ENCODE peak calls at places on chromosomes 5 and 9, in eight cellular contexts. A is upper lobe of left lung, R is K562, L is HepG2, X is Panc1, M is HCT116, F is GM12878, K is GM23338. S is an unnamed sample.

GRCh38 chr5:168798065-168799023 is 219.2 kb upstream of the PANK3 start:
- ATAC-seq in X (no peak), K (no peak), R (no peak), A (no peak), F (no peak), L (no peak), M (no peak), S (no peak)

GRCh38 chr5:169195601-169196000 is 105.3 kb downstream of the SLIT3 start:
- ATAC-seq in L (no peak), F (no peak), X (no peak), A (no peak), M (no peak), R (no peak), K (no peak), S (no peak)

GRCh38 chr9:97723819-97724218 is 26.7 kb upstream of the XPA start:
- ATAC-seq in L (no peak), A (no peak), R (no peak), M (no peak), F (no peak), X (no peak), K (no peak), S (no peak)

GRCh38 chr5:133398646-133399081 is 213.7 kb downstream of the FSTL4 start:
- ATAC-seq in F (peak), K (no peak), R (no peak), X (no peak), M (no peak), L (no peak), A (no peak), S (no peak)

GRCh38 chr5:151755383-151755782 is 3.0 kb downstream of the ATOX1 start:
- ATAC-seq in K (no peak), M (no peak), A (no peak), X (no peak), L (peak), R (no peak), F (peak), S (no peak)

GRCh38 chr9:5650356-5651105 is 21.6 kb downstream of the RIC1 start:
- ATAC-seq in L (peak), R (no peak), F (peak), X (no peak), A (no peak), K (peak), M (no peak), S (no peak)

GRCh38 chr5:157033071-157033583 is 25.8 kb downstream of the HAVCR1 start:
- ATAC-seq in R (no peak), X (no peak), M (no peak), F (no peak), K (no peak), L (no peak), A (no peak), S (no peak)

GRCh38 chr5:42404366-42404765 is 18.9 kb upstream of the GHR start:
- ATAC-seq in X (no peak), F (no peak), M (no peak), A (no peak), R (no peak), K (no peak), L (no peak), S (no peak)

GRCh38 chr5:74766348-74766886 is 500 bp downstream of the GFM2 start:
- ATAC-seq in A (peak), L (peak), K (peak), X (no peak), F (peak), M (peak), R (peak), S (peak)

GRCh38 chr5:151094054-151094858 is 13.4 kb upstream of the TNIP1 start:
- ATAC-seq in X (peak), K (no peak), M (no peak), R (no peak), F (peak), L (peak), A (peak), S (peak)

GRCh38 chr5:10885026-10885425 is 124.0 kb upstream of the DAP start:
- ATAC-seq in A (no peak), R (no peak), F (no peak), K (no peak), X (no peak), M (no peak), L (no peak), S (no peak)

GRCh38 chr5:123444016-123444415 is 20.8 kb upstream of the CEP120 start:
- ATAC-seq in L (no peak), A (no peak), K (no peak), X (no peak), R (no peak), F (no peak), M (no peak), S (no peak)

GRCh38 chr9:97632406-97632991 is 669 bp downstream of the TSTD2 start:
- ATAC-seq in F (peak), M (peak), A (peak), L (peak), R (peak), K (peak), X (peak), S (peak)

GRCh38 chr5:67659288-67659687 is 462.7 kb upstream of the CD180 start:
- ATAC-seq in M (no peak), X (no peak), R (no peak), A (peak), L (no peak), K (no peak), F (no peak), S (peak)

GRCh38 chr9:111909444-111909843 is 12.8 kb downstream of the UGCG start:
- ATAC-seq in F (peak), L (no peak), M (no peak), X (peak), R (peak), A (no peak), K (no peak), S (no peak)

GRCh38 chr9:123637596-123637939 is 281.6 kb downstream of the CRB2 start:
- ATAC-seq in X (no peak), K (no peak), M (no peak), R (no peak), L (no peak), A (no peak), F (peak), S (no peak)

GRCh38 chr5:170277953-170278352 is 19.6 kb downstream of the LCP2 start:
- ATAC-seq in M (no peak), L (no peak), R (no peak), X (no peak), F (peak), K (no peak), A (no peak), S (no peak)

GRCh38 chr5:140570058-140570457 is 5.4 kb downstream of the SLC35A4 start:
- ATAC-seq in R (no peak), L (no peak), K (no peak), A (no peak), M (no peak), F (no peak), X (no peak), S (no peak)

GRCh38 chr5:172172912-172173591 is 15.0 kb downstream of the STK10 start:
- ATAC-seq in A (no peak), M (no peak), L (no peak), K (no peak), F (no peak), X (peak), R (no peak), S (no peak)

GRCh38 chr5:54440456-54440893 is 15.0 kb upstream of the HSPB3 start:
- ATAC-seq in R (peak), X (no peak), L (no peak), F (peak), A (no peak), M (no peak), K (no peak), S (no peak)

GRCh38 chr5:664343-664993 is 28.7 kb downstream of the TPPP start:
- ATAC-seq in K (no peak), L (no peak), M (no peak), R (no peak), A (no peak), F (no peak), X (peak), S (no peak)

GRCh38 chr5:38124321-38124720 is 134.0 kb upstream of the EGFLAM start:
- ATAC-seq in A (no peak), M (no peak), K (no peak), L (no peak), R (no peak), X (no peak), F (no peak), S (no peak)

GRCh38 chr5:111853748-111854147 is 96.8 kb upstream of the NREP start:
- ATAC-seq in X (no peak), R (no peak), L (no peak), M (no peak), K (no peak), F (peak), A (no peak), S (no peak)

GRCh38 chr5:149732500-149733128 is 2.5 kb downstream of the PPARGC1B start:
- ATAC-seq in F (no peak), R (peak), L (peak), K (peak), X (peak), A (peak), M (no peak), S (peak)

GRCh38 chr9:79584655-79584982 is 12.9 kb downstream of the TLE4 start:
- ATAC-seq in L (no peak), R (no peak), K (no peak), M (no peak), X (no peak), F (peak), A (peak), S (no peak)

GRCh38 chr5:137470111-137470920 is 28.8 kb downstream of the SPOCK1 start:
- ATAC-seq in K (no peak), M (no peak), L (no peak), A (peak), R (no peak), F (no peak), X (peak), S (peak)

GRCh38 chr9:4069457-4070162 is 230.3 kb downstream of the GLIS3 start:
- ATAC-seq in L (no peak), R (no peak), K (no peak), X (no peak), A (no peak), F (no peak), M (no peak), S (no peak)

GRCh38 chr9:34246453-34246852 is 67.6 kb downstream of the UBAP1 start:
- ATAC-seq in L (no peak), F (no peak), A (no peak), R (no peak), M (peak), K (no peak), X (no peak), S (no peak)

GRCh38 chr9:93127395-93127911 is 6.6 kb downstream of the NINJ1 start:
- ATAC-seq in R (no peak), K (no peak), F (peak), X (no peak), L (peak), A (peak), M (no peak), S (no peak)

GRCh38 chr5:56814963-56815656 is at the start of gene MAP3K1:
- ATAC-seq in A (peak), F (peak), K (peak), X (peak), L (peak), M (peak), R (peak), S (peak)

GRCh38 chr9:23659346-23660006 is 166.6 kb downstream of the ELAVL2 start:
- ATAC-seq in R (no peak), A (no peak), F (no peak), X (no peak), L (no peak), M (no peak), K (peak), S (no peak)

GRCh38 chr9:13387668-13388124 is 108.2 kb upstream of the MPDZ start:
- ATAC-seq in L (no peak), A (peak), X (no peak), M (no peak), R (no peak), K (no peak), F (no peak), S (no peak)

GRCh38 chr9:3898371-3899218 is 372.8 kb upstream of the RFX3 start:
- ATAC-seq in X (no peak), R (no peak), A (peak), L (no peak), M (no peak), K (peak), F (no peak), S (no peak)

GRCh38 chr5:37197340-37198050 is 51.7 kb downstream of the CPLANE1 start:
- ATAC-seq in M (no peak), A (no peak), K (peak), X (no peak), F (peak), R (no peak), L (no peak), S (no peak)

GRCh38 chr9:83538172-83538889 is at the start of gene FRMD3:
- ATAC-seq in M (peak), X (peak), F (peak), R (no peak), L (peak), K (peak), A (peak), S (peak)

GRCh38 chr5:151362970-151363369 is 15.6 kb upstream of the SLC36A2 start:
- ATAC-seq in F (no peak), K (no peak), M (no peak), L (no peak), A (no peak), R (no peak), X (no peak), S (no peak)

GRCh38 chr9:95725045-95725444 is 150.4 kb upstream of the ERCC6L2 start:
- ATAC-seq in L (peak), K (no peak), X (no peak), F (peak), A (no peak), R (no peak), M (no peak), S (no peak)

GRCh38 chr5:141150215-141150992 is 547 bp downstream of the PCDHB6 start:
- ATAC-seq in K (no peak), L (peak), F (no peak), R (no peak), M (no peak), A (no peak), X (peak), S (no peak)

GRCh38 chr5:14349029-14349428 is 205.9 kb downstream of the TRIO start:
- ATAC-seq in F (no peak), A (no peak), L (no peak), X (no peak), M (no peak), R (no peak), K (no peak), S (no peak)
- TF ChIP-seq POLR2AphosphoS5 in F (no peak), A (no peak), L (no peak), X (no peak), M (no peak), R (no peak), K (no peak), S (no peak)

GRCh38 chr5:6365142-6365976 is 13.0 kb downstream of the MED10 start:
- ATAC-seq in F (no peak), L (peak), A (peak), R (peak), K (no peak), M (no peak), X (peak), S (no peak)
- H3K4me3 ChIP-seq in F (no peak), L (no peak), A (no peak), R (no peak), K (no peak), M (no peak), X (no peak), S (no peak)

GRCh38 chr5:76602094-76602726 is 21.0 kb downstream of the F2RL2 start:
- ATAC-seq in A (no peak), R (peak), F (no peak), K (no peak), M (peak), L (no peak), X (no peak), S (no peak)
- TF ChIP-seq CTCF in A (no peak), R (peak), F (peak), K (peak), M (peak), L (no peak), X (peak), S (no peak)

GRCh38 chr9:114223564-114224246 is 68.4 kb downstream of the COL27A1 start:
- ATAC-seq in L (peak), X (peak), M (peak), F (no peak), A (no peak), K (no peak), R (peak), S (no peak)
- TF ChIP-seq POLR2AphosphoS5 in L (no peak), X (no peak), M (no peak), F (no peak), A (no peak), K (no peak), R (no peak), S (no peak)

GRCh38 chr5:161403121-161403520 is 143.4 kb downstream of the GABRB2 start:
- ATAC-seq in F (no peak), K (no peak), M (no peak), L (no peak), R (no peak), X (no peak), A (no peak), S (no peak)
- H3K4me3 ChIP-seq in F (no peak), K (no peak), M (no peak), L (no peak), R (no peak), X (no peak), A (no peak), S (no peak)

GRCh38 chr9:127283917-127284316 is 19.3 kb downstream of the GARNL3 start:
- ATAC-seq in K (peak), F (peak), L (no peak), M (peak), X (no peak), A (no peak), R (peak), S (no peak)
- TF ChIP-seq CTCF in K (peak), F (peak), L (peak), M (peak), X (peak), A (no peak), R (peak), S (no peak)

GRCh38 chr5:181241393-181241975 is 2.2 kb downstream of the RACK1 start:
- ATAC-seq in A (no peak), F (peak), R (peak), X (no peak), K (no peak), M (no peak), L (peak), S (no peak)
- TF ChIP-seq POLR2AphosphoS5 in A (no peak), F (no peak), R (peak), X (peak), K (peak), M (no peak), L (peak), S (no peak)

DNA sequence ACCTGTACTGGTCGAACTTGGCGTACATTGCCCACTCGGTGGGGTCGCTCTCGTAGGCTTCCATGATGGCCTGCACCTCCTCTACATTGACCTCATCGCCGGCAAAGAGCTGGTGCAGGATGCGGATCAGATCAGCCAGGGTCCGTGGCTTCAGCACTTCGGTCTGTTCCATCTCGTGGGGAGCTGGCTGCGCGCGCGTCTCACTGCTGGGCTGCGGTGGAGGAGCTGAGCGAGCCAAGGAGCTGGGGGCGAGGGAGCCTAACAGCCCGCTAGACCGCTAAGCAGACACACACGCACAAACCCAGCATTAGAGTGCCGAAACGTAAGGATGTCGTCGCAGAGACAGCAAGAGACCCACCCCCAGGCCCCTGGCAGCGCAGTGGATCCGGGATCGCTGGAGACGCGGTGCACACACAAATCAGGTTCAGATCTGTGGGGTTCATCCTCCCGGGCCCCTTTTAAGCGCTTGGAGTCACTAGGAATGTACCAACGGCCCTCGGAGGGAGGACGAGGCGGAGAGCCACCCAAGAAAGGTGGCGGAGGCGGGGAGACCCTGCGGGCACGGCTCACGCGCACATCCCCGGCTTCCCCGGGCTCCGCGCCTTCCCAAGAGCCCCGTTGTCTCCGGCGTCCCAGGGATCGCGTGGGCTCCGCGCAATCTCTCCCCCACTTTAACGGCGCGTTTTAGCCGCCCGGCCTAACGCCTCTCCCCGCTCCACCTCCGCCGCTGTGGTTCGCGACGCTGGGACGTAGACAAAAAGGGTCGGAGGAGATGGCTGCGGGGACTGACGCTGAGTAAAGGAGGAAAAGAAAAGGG is at the start of gene CDO1:
- ATAC-seq in M (no peak), F (peak), R (no peak), X (no peak), K (peak), A (peak), L (peak), S (peak)
- H3K4me3 ChIP-seq in M (no peak), F (no peak), R (no peak), X (peak), K (peak), A (peak), L (peak), S (peak)

GRCh38 chr5:72767289-72768010 is 49.0 kb upstream of the TNPO1 start:
- ATAC-seq in M (peak), K (peak), X (no peak), A (no peak), L (peak), R (peak), F (no peak), S (no peak)
- TF ChIP-seq CTCF in M (no peak), K (no peak), X (no peak), A (no peak), L (peak), R (no peak), F (no peak), S (no peak)